ENCODE peak calls at places on chromosomes 6 and 20, in ten cellular contexts. Q, M, C, T, J, O, V, R, I and L are unnamed samples. For H3K36me3, the result is how much of the 10 kb centered on the place peaks cover.

GRCh38 chr6:66796987-66797386 is 1090.0 kb upstream of the EYS start:
- DNase-seq in Q (no peak), M (no peak), C (no peak), T (no peak), J (no peak), O (no peak), V (no peak), R (no peak), I (no peak), L (no peak)

GRCh38 chr6:4066029-4066755 is 12.7 kb downstream of the FAM217A start:
- DNase-seq in Q (no peak), M (no peak), C (no peak), T (no peak), J (no peak), O (no peak), V (no peak), R (no peak), I (no peak), L (no peak)

GRCh38 chr6:9543649-9544048 is 871.2 kb downstream of the TFAP2A start:
- DNase-seq in Q (no peak), M (peak), C (no peak), T (no peak), J (no peak), O (no peak), V (no peak), R (no peak), I (peak), L (no peak)

GRCh38 chr20:60246751-60247150 is 288.5 kb downstream of the CDH26 start:
- DNase-seq in Q (no peak), M (no peak), C (no peak), T (no peak), J (no peak), O (no peak), V (no peak), R (no peak), I (no peak), L (no peak)

GRCh38 chr6:12608016-12608860 is 108.3 kb upstream of the PHACTR1 start:
- DNase-seq in Q (no peak), M (no peak), C (no peak), T (no peak), J (no peak), O (no peak), V (no peak), R (no peak), I (peak), L (peak)

GRCh38 chr6:57097596-57097995 is 7.6 kb downstream of the ZNF451 start:
- DNase-seq in Q (no peak), M (no peak), C (no peak), T (no peak), J (no peak), O (no peak), V (no peak), R (no peak), I (no peak), L (no peak)

GRCh38 chr20:37866051-37866450 is 36.9 kb upstream of the VSTM2L start:
- DNase-seq in Q (no peak), M (no peak), C (peak), T (no peak), J (no peak), O (no peak), V (no peak), R (no peak), I (no peak), L (no peak)

GRCh38 chr6:100344321-100344720 is 120.4 kb downstream of the SIM1 start:
- DNase-seq in Q (no peak), M (no peak), C (no peak), T (no peak), J (no peak), O (no peak), V (no peak), R (no peak), I (no peak), L (no peak)

GRCh38 chr20:18533491-18533890 is 25.8 kb downstream of the SEC23B start:
- DNase-seq in Q (no peak), M (no peak), C (no peak), T (no peak), J (no peak), O (no peak), V (no peak), R (no peak), I (no peak), L (no peak)

GRCh38 chr20:23668477-23668951 is 20.3 kb downstream of the CST4 start:
- DNase-seq in Q (no peak), M (peak), C (no peak), T (peak), J (peak), O (no peak), V (peak), R (peak), I (peak), L (peak)

GRCh38 chr6:93416575-93417420 is 2.6 kb downstream of the EPHA7 start:
- DNase-seq in Q (peak), M (peak), C (no peak), T (no peak), J (peak), O (no peak), V (no peak), R (peak), I (peak), L (no peak)

GRCh38 chr6:129748212-129748900 is 38.4 kb upstream of the ARHGAP18 start:
- DNase-seq in Q (peak), M (peak), C (peak), T (no peak), J (peak), O (no peak), V (peak), R (peak), I (peak), L (peak)

GRCh38 chr20:52766645-52767435 is 205.3 kb upstream of the TSHZ2 start:
- DNase-seq in Q (no peak), M (no peak), C (no peak), T (no peak), J (no peak), O (no peak), V (no peak), R (no peak), I (no peak), L (no peak)

GRCh38 chr6:105359419-105360366 is 43.2 kb downstream of the PREP start:
- DNase-seq in Q (no peak), M (peak), C (no peak), T (no peak), J (no peak), O (no peak), V (no peak), R (no peak), I (no peak), L (peak)

GRCh38 chr20:12386821-12387220 is 469.1 kb downstream of the BTBD3 start:
- DNase-seq in Q (no peak), M (no peak), C (no peak), T (no peak), J (no peak), O (no peak), V (no peak), R (no peak), I (no peak), L (no peak)

GRCh38 chr6:36285187-36285612 is 15.3 kb downstream of the PNPLA1 start:
- DNase-seq in Q (no peak), M (peak), C (no peak), T (peak), J (no peak), O (no peak), V (no peak), R (no peak), I (no peak), L (no peak)

GRCh38 chr6:144653885-144654505 is 368.9 kb downstream of the UTRN start:
- DNase-seq in Q (no peak), M (no peak), C (no peak), T (no peak), J (no peak), O (no peak), V (no peak), R (no peak), I (no peak), L (no peak)

GRCh38 chr6:122669868-122670267 is 59.7 kb downstream of the PKIB start:
- DNase-seq in Q (no peak), M (no peak), C (no peak), T (no peak), J (no peak), O (no peak), V (no peak), R (no peak), I (no peak), L (no peak)

GRCh38 chr20:2887715-2888114 is 14.4 kb downstream of the PTPRA start:
- DNase-seq in Q (no peak), M (no peak), C (no peak), T (no peak), J (no peak), O (no peak), V (no peak), R (no peak), I (no peak), L (no peak)
- H3K36me3 ChIP-seq in Q (under half), M (under half), C (under half), T (under half), J (under half), O (under half), V (under half), R (under half), I (under half), L (under half)

GRCh38 chr20:49323622-49324238 is 45.9 kb upstream of the ZNFX1 start:
- DNase-seq in Q (no peak), M (peak), C (no peak), T (no peak), J (no peak), O (no peak), V (no peak), R (peak), I (peak), L (no peak)

GRCh38 chr20:49325981-49326380 is 48.1 kb upstream of the ZNFX1 start:
- DNase-seq in Q (no peak), M (no peak), C (no peak), T (no peak), J (no peak), O (no peak), V (no peak), R (peak), I (no peak), L (no peak)

GRCh38 chr20:49324306-49324705 is 46.4 kb upstream of the ZNFX1 start:
- DNase-seq in Q (no peak), M (no peak), C (no peak), T (no peak), J (no peak), O (no peak), V (no peak), R (no peak), I (no peak), L (no peak)

GRCh38 chr20:49330701-49331614 is 53.1 kb upstream of the ZNFX1 start:
- DNase-seq in Q (no peak), M (no peak), C (no peak), T (no peak), J (no peak), O (no peak), V (no peak), R (no peak), I (no peak), L (no peak)

DNA sequence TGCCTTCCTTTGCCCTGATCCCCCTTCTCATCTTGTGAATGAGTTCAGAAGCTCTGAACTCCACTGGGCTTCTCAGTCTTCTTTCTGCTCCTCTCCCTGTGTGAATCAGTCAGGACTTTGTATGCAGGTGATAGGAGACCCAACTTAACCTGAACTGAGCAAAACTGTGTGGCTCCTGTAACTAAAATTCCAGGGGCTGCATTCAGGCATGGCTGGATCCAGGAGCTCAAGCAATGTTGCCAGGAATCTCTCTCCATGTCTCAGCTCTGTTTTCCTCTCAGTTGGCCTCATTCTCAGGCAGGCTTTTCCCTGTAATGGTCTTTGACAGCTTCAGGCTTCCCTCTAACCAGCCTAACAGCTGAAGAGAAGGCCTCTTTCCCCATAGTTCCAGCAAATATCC is 50.9 kb upstream of the ZNFX1 start:
- DNase-seq in Q (no peak), M (no peak), C (no peak), T (no peak), J (no peak), O (no peak), V (no peak), R (no peak), I (no peak), L (no peak)
- H3K36me3 ChIP-seq in Q (under half), M (under half), C (under half), T (under half), J (under half), O (under half), V (under half), R (under half), I (under half), L (under half)

GRCh38 chr20:50883856-50884255 is 47.4 kb downstream of the ADNP start:
- DNase-seq in Q (no peak), M (no peak), C (peak), T (no peak), J (no peak), O (no peak), V (no peak), R (no peak), I (no peak), L (no peak)
- H3K36me3 ChIP-seq in Q (under half), M (under half), C (under half), T (under half), J (under half), O (under half), V (under half), R (under half), I (under half), L (under half)

DNA sequence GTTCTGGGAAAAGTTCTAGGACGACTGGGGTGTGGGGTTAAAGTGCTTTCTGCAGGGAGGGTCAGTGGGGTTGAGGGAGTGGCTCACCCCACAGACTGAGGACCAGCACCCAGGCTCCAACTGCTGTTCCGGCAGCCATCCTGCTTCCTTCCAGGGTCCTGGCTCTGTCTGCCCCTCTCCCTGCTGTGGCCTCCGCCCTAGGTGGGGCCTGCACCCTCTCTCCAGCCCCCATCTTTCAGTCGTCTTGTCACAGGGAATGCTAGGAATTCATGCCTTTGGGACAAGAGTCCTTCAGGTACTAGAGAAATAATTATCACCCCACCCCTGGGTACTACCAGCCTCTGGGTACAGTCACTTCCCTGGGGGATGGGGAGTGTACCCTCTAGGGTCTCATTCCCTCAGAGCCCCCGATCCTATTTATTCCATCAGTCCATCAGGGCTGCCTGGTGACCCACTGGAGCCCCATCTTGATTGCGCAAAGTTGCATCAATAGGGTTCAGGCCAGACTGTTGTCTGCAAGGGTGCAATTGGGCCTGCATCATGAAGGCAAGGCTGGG is at the start of gene AGER:
- DNase-seq in Q (no peak), M (no peak), C (no peak), T (no peak), J (no peak), O (no peak), V (no peak), R (no peak), I (no peak), L (no peak)
- H3K36me3 ChIP-seq in Q (under half), M (under half), C (under half), T (under half), J (under half), O (half or more), V (under half), R (under half), I (under half), L (half or more)

DNA sequence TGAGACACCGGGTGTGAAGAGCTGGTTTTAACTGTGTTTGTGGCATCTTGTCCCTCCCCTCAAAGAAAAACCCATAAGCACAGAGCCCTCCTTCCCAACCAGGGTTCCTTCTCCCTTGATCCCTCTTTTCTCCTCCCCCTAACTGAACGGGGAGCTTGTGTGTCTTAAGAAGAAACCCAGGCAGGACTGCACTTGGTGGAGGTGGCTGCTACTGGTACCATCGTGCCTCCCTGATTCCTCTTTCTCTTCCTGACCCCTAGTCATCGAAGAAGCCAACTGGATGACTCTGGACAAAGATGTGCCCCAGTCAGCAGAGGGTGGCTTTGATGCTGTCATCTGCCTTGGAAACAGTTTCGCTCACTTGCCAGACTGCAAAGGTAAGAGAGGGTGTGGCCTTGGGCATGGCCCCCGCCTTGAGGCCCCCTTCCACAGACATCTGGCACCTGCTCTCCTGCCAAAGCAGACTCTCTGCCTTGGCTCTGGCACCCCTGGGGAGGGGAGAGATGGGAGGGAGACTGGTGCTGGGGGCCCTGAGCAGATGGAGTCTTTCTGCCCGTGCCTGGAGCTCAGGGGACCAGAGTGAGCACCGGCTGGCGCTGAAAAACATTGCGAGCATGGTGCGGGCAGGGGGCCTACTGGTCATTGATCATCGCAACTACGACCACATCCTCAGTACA is 2.1 kb downstream of the GNMT start:
- DNase-seq in Q (no peak), M (no peak), C (no peak), T (no peak), J (no peak), O (no peak), V (no peak), R (no peak), I (no peak), L (no peak)
- H3K36me3 ChIP-seq in Q (under half), M (under half), C (under half), T (under half), J (under half), O (under half), V (under half), R (under half), I (under half), L (under half)